ENCODE peak calls at places on chromosomes 3 and 15, in seven cellular contexts. B is HAP-1; Q is activated T-helper 1 cell treated with anti-CD3 and anti-CD28 coated beads, Interleukin-12 subunit alpha, Interleukin-12 subunit beta, Interleukin-2, Interleukin-4 antibody, amounts not matched to agents 30 ng/mL and 10 ng/mL and 1 ng/mL, durations not matched to agents 14 hours and 24 hours and 36 hours; H is endothelial cell; O is M059J; V is AG04450; Y is GM23338. D is an unnamed sample.

GRCh38 chr3:147130461-147130860 is 275.9 kb downstream of the ZIC4 start:
- DNase-seq in B (no peak), Q (no peak), H (no peak), O (peak), V (peak), Y (no peak), D (peak)

GRCh38 chr3:177220136-177220974 is 23.1 kb upstream of the TBL1XR1 start:
- DNase-seq in B (no peak), Q (no peak), H (no peak), O (no peak), V (no peak), Y (no peak), D (no peak)

GRCh38 chr3:193960485-193961172 is 175.3 kb upstream of the HES1 start:
- DNase-seq in B (no peak), Q (no peak), H (no peak), O (no peak), V (no peak), Y (no peak), D (no peak)

GRCh38 chr3:68207327-68207726 is 552.9 kb upstream of the SUCLG2 start:
- DNase-seq in B (no peak), Q (no peak), H (no peak), O (no peak), V (no peak), Y (no peak), D (no peak)

GRCh38 chr3:39103324-39103693 is 4.1 kb downstream of the GORASP1 start:
- DNase-seq in B (no peak), Q (no peak), H (no peak), O (no peak), V (no peak), Y (peak), D (no peak)

GRCh38 chr3:136042608-136043221 is 77.2 kb downstream of the PPP2R3A start:
- DNase-seq in B (peak), Q (no peak), H (no peak), O (peak), V (no peak), Y (peak), D (peak)

GRCh38 chr15:46275701-46276100 is 640.9 kb downstream of the SQOR start:
- DNase-seq in B (no peak), Q (no peak), H (no peak), O (no peak), V (no peak), Y (no peak), D (no peak)

GRCh38 chr3:50272911-50273688 is 4.2 kb downstream of the SEMA3B start:
- DNase-seq in B (peak), Q (peak), H (peak), O (peak), V (no peak), Y (peak), D (no peak)

GRCh38 chr3:170367797-170368196 is 10.3 kb downstream of the SKIL start:
- DNase-seq in B (no peak), Q (no peak), H (no peak), O (no peak), V (no peak), Y (no peak), D (no peak)

D was measured in amniotic stem cell.